ENCODE peak calls at places on chromosomes 16 and 17, in four cellular contexts. One of them, this sample, is unnamed.

GRCh38 chr17:50186661-50187402 is 14.6 kb downstream of the COL1A1 start:
- DNase-seq in brain microvascular endothelial cell: peak; percentile 68
- DNase-seq in endothelial cell of umbilical vein: no peak
- DNase-seq in BJ: no peak
- DNase-seq in this sample: peak; percentile 83

GRCh38 chr17:48002208-48002919 is 31.5 kb downstream of the CDK5RAP3 start:
- DNase-seq in endothelial cell of umbilical vein: peak; percentile 85
- DNase-seq in BJ: peak; percentile 28
- DNase-seq in brain microvascular endothelial cell: peak; percentile 64
- DNase-seq in this sample: peak; percentile 70

GRCh38 chr16:28291651-28292626 is at the start of gene SBK1:
- DNase-seq in brain microvascular endothelial cell: peak; percentile 11
- DNase-seq in BJ: no peak
- DNase-seq in endothelial cell of umbilical vein: peak; percentile 35
- DNase-seq in this sample: peak; percentile 32

GRCh38 chr16:54123766-54124165 is 162.8 kb downstream of the IRX3 start:
- DNase-seq in brain microvascular endothelial cell: no peak
- DNase-seq in endothelial cell of umbilical vein: no peak
- DNase-seq in BJ: no peak
- DNase-seq in this sample: no peak

GRCh38 chr17:35713069-35713728 is 18.2 kb upstream of the RASL10B start:
- DNase-seq in BJ: peak; percentile 78
- DNase-seq in brain microvascular endothelial cell: peak; percentile 82
- DNase-seq in endothelial cell of umbilical vein: peak; percentile 98
- DNase-seq in this sample: peak; percentile 91

GRCh38 chr16:1687427-1688316 is 9.6 kb downstream of the JPT2 start:
- DNase-seq in brain microvascular endothelial cell: no peak
- DNase-seq in endothelial cell of umbilical vein: no peak
- DNase-seq in BJ: no peak
- DNase-seq in this sample: no peak

GRCh38 chr17:4881761-4882555 is 17.4 kb upstream of the C17orf107 start:
- DNase-seq in BJ: no peak
- DNase-seq in endothelial cell of umbilical vein: peak; percentile 52
- DNase-seq in brain microvascular endothelial cell: peak; percentile 14
- DNase-seq in this sample: peak; percentile 32

GRCh38 chr16:27879601-27880247 is 183.8 kb downstream of the GSG1L start:
- DNase-seq in endothelial cell of umbilical vein: no peak
- DNase-seq in BJ: no peak
- DNase-seq in brain microvascular endothelial cell: no peak
- DNase-seq in this sample: no peak

GRCh38 chr17:45666641-45667040 is 117.5 kb upstream of the CRHR1 start:
- DNase-seq in brain microvascular endothelial cell: no peak
- DNase-seq in endothelial cell of umbilical vein: no peak
- DNase-seq in BJ: no peak
- DNase-seq in this sample: no peak

GRCh38 chr16:80300876-80301275 is 239.9 kb upstream of the DYNLRB2 start:
- DNase-seq in brain microvascular endothelial cell: peak; percentile 45
- DNase-seq in BJ: peak; percentile 74
- DNase-seq in endothelial cell of umbilical vein: no peak
- DNase-seq in this sample: peak; percentile 44

GRCh38 chr17:42843358-42843934 is 934 bp upstream of the AOC2 start:
- DNase-seq in endothelial cell of umbilical vein: peak; percentile 69
- DNase-seq in brain microvascular endothelial cell: peak; percentile 39
- DNase-seq in BJ: no peak
- DNase-seq in this sample: peak; percentile 85

GRCh38 chr17:48100591-48101011 is 677 bp downstream of the CBX1 start:
- DNase-seq in brain microvascular endothelial cell: peak; percentile 44
- DNase-seq in endothelial cell of umbilical vein: no peak
- DNase-seq in BJ: no peak
- DNase-seq in this sample: peak; percentile 61

GRCh38 chr16:57800213-57801097 is 1.8 kb downstream of the KIFC3 start:
- DNase-seq in endothelial cell of umbilical vein: peak; percentile 12
- DNase-seq in BJ: no peak
- DNase-seq in brain microvascular endothelial cell: no peak
- DNase-seq in this sample: no peak

GRCh38 chr17:11369570-11369969 is 128.6 kb downstream of the SHISA6 start:
- DNase-seq in endothelial cell of umbilical vein: no peak
- DNase-seq in brain microvascular endothelial cell: no peak
- DNase-seq in BJ: no peak
- DNase-seq in this sample: no peak

GRCh38 chr17:4901648-4902344 is 1.1 kb downstream of the CHRNE start:
- DNase-seq in endothelial cell of umbilical vein: peak; percentile 57
- DNase-seq in BJ: no peak
- DNase-seq in brain microvascular endothelial cell: peak; percentile 22
- DNase-seq in this sample: no peak

GRCh38 chr16:86836503-86837125 is 258.3 kb downstream of the FOXL1 start:
- DNase-seq in endothelial cell of umbilical vein: peak; percentile 93
- DNase-seq in BJ: peak; percentile 90
- DNase-seq in brain microvascular endothelial cell: peak; percentile 89
- DNase-seq in this sample: peak; percentile 93

GRCh38 chr16:10624527-10624926 is 44.1 kb upstream of the EMP2 start:
- DNase-seq in BJ: no peak
- DNase-seq in brain microvascular endothelial cell: no peak
- DNase-seq in endothelial cell of umbilical vein: no peak
- DNase-seq in this sample: no peak

GRCh38 chr17:73203788-73204479 is 11.1 kb downstream of the COG1 start:
- DNase-seq in BJ: no peak
- DNase-seq in brain microvascular endothelial cell: no peak
- DNase-seq in endothelial cell of umbilical vein: peak; percentile 36
- DNase-seq in this sample: no peak

GRCh38 chr16:50634090-50634489 is 47.0 kb downstream of the SNX20 start:
- DNase-seq in endothelial cell of umbilical vein: no peak
- DNase-seq in brain microvascular endothelial cell: no peak
- DNase-seq in BJ: no peak
- DNase-seq in this sample: no peak

GRCh38 chr17:44197107-44197506 is 2.6 kb downstream of the ATXN7L3 start:
- DNase-seq in endothelial cell of umbilical vein: no peak
- DNase-seq in BJ: no peak
- DNase-seq in brain microvascular endothelial cell: no peak
- DNase-seq in this sample: no peak

GRCh38 chr17:50571681-50572080 is 11.2 kb downstream of the CACNA1G start:
- DNase-seq in endothelial cell of umbilical vein: no peak
- DNase-seq in BJ: no peak
- DNase-seq in brain microvascular endothelial cell: no peak
- DNase-seq in this sample: no peak

GRCh38 chr17:48187867-48188608 is 80.5 kb downstream of the SNX11 start:
- DNase-seq in endothelial cell of umbilical vein: no peak
- DNase-seq in brain microvascular endothelial cell: no peak
- DNase-seq in BJ: no peak
- DNase-seq in this sample: no peak

GRCh38 chr17:80123791-80124190 is 22.4 kb downstream of the GAA start:
- DNase-seq in endothelial cell of umbilical vein: no peak
- DNase-seq in brain microvascular endothelial cell: no peak
- DNase-seq in BJ: no peak
- DNase-seq in this sample: peak; percentile 41

GRCh38 chr17:9240659-9241370 is 219.5 kb downstream of the NTN1 start:
- DNase-seq in brain microvascular endothelial cell: peak; percentile 24
- DNase-seq in BJ: peak; percentile 9
- DNase-seq in endothelial cell of umbilical vein: peak; percentile 39
- DNase-seq in this sample: peak; percentile 65

GRCh38 chr17:35449371-35449931 is 885 bp upstream of the SLFN13 start:
- DNase-seq in BJ: no peak
- DNase-seq in endothelial cell of umbilical vein: no peak
- DNase-seq in brain microvascular endothelial cell: no peak
- DNase-seq in this sample: peak; percentile 21

GRCh38 chr16:87924937-87925670 is 11.2 kb downstream of the CA5A start:
- DNase-seq in endothelial cell of umbilical vein: no peak
- DNase-seq in BJ: no peak
- DNase-seq in brain microvascular endothelial cell: no peak
- DNase-seq in this sample: no peak

GRCh38 chr16:1985466-1986150 is 1.6 kb downstream of the GFER start:
- DNase-seq in BJ: no peak
- DNase-seq in brain microvascular endothelial cell: no peak
- DNase-seq in endothelial cell of umbilical vein: no peak
- DNase-seq in this sample: no peak

GRCh38 chr16:4506450-4506849 is 30.3 kb downstream of the HMOX2 start:
- DNase-seq in brain microvascular endothelial cell: peak; percentile 67
- DNase-seq in endothelial cell of umbilical vein: peak; percentile 77
- DNase-seq in BJ: no peak
- DNase-seq in this sample: peak; percentile 89

GRCh38 chr17:83186226-83186625 is 106.8 kb downstream of the METRNL start:
- DNase-seq in BJ: no peak
- DNase-seq in brain microvascular endothelial cell: no peak
- DNase-seq in endothelial cell of umbilical vein: peak; percentile 84
- DNase-seq in this sample: no peak

GRCh38 chr17:350706-351435 is 1.7 kb downstream of the RPH3AL start:
- DNase-seq in endothelial cell of umbilical vein: peak; percentile 95
- DNase-seq in BJ: no peak
- DNase-seq in brain microvascular endothelial cell: no peak
- DNase-seq in this sample: peak; percentile 51

GRCh38 chr16:25106567-25107465 is 4.7 kb upstream of the LCMT1 start:
- DNase-seq in brain microvascular endothelial cell: peak; percentile 85
- DNase-seq in endothelial cell of umbilical vein: peak; percentile 89
- DNase-seq in BJ: no peak
- DNase-seq in this sample: peak; percentile 80

GRCh38 chr16:53372942-53373871 is 61.1 kb upstream of the RBL2 start:
- DNase-seq in endothelial cell of umbilical vein: no peak
- DNase-seq in brain microvascular endothelial cell: no peak
- DNase-seq in BJ: no peak
- DNase-seq in this sample: no peak

GRCh38 chr16:7550096-7550495 is 217.5 kb downstream of the RBFOX1 start:
- DNase-seq in endothelial cell of umbilical vein: no peak
- DNase-seq in BJ: no peak
- DNase-seq in brain microvascular endothelial cell: no peak
- DNase-seq in this sample: no peak

GRCh38 chr16:75599452-75600277 is 23.4 kb downstream of the ADAT1 start:
- DNase-seq in brain microvascular endothelial cell: no peak
- DNase-seq in endothelial cell of umbilical vein: no peak
- DNase-seq in BJ: no peak
- DNase-seq in this sample: peak; percentile 27

GRCh38 chr16:70602831-70603230 is 43.5 kb upstream of the IL34 start:
- DNase-seq in BJ: no peak
- DNase-seq in endothelial cell of umbilical vein: no peak
- DNase-seq in brain microvascular endothelial cell: no peak
- DNase-seq in this sample: no peak
- TF ChIP-seq CTCF in BJ: no peak
- TF ChIP-seq CTCF in endothelial cell of umbilical vein: no peak
- TF ChIP-seq CTCF in brain microvascular endothelial cell: peak; percentile 24
- TF ChIP-seq CTCF in this sample: no peak

DNA sequence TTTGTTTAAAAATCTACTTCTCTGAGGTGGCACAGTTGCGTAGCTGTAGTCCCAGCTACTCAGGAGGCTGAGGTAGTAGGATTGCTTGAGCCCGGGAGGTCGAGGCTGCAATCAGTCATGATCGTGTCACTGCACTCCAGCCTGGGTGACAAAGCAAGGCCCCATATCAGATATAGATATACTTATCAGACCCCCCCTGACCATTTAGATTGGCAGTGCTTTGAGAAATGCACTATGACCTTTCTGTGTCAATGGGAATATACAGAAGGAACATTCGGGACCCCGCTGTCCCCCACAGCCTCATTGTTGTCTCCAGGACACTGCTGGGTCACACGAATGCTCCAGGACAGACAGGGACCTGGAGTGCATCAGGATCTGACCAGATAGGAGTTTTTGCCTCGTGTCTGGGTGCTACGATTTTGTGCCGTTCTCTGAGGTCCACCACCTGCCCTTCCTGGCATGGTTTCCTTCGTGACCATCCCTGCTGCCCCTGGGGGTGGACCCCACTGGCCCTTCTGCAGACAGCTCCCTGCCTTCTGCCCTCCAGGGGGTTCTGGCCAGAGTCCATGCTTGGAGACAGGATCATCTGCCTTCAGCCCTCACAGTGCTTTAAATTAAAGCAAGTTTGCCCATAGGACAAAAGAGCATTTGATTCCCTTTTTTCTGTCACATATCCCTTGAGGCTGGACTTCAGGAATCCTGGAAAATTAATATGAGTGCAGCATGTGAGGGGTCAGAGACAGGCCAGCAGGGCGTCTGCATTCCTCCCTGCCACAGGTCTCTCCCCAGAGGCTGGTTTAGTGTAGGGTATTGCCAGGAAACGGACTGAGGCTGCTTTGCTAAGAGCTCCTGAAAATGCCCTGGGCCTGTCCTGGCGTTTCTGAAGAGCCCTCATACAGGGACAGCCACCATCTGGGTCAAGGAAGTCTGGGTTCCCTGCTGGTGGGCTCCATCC is 19.3 kb downstream of the PLD6 start:
- DNase-seq in endothelial cell of umbilical vein: no peak
- DNase-seq in BJ: no peak
- DNase-seq in brain microvascular endothelial cell: peak; percentile 13
- DNase-seq in this sample: peak; percentile 27
- H3K4me3 ChIP-seq in endothelial cell of umbilical vein: no peak overlapping the region
- H3K4me3 ChIP-seq in BJ: no peak overlapping the region
- H3K4me3 ChIP-seq in brain microvascular endothelial cell: no peak overlapping the region
- H3K4me3 ChIP-seq in this sample: no peak overlapping the region

DNA sequence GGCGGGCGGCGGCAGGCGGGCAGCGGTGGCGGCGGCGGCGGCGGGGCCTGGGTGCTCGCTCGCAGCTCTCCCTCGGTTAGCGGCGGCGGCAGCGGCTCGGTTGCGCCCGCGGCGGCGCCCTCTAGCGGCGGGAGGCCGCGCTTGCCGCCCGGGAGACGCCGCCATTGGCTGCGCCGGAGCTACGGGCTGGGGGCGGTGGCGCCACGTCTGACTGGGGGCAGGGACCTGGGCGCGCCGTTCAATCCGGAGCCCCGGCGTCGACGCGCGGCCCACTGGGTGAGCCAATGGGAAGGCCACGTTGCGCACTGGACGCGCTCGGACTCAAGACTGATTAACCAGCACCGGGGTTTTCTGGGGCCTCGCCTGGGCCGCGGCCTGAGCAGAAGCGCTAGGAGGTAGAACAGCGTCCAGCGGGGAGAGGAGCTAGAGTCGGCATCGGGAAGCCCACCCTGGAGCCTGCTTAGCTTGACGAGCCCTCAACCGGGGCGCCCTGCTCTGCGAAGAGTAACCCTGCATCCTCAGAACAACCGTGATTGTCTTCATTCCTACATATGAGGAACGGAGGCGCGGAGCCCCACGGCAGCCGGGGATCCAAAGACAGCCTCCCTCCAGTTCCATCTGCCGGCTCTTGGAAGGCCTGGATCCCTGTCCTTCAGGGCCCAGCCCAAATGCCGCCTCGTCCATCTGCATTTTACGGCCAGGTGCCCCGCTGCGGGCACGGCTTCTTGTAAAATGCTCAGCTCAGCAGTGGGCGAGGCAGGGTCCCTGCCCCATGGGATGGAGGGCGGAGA is at the start of gene ZC3H7A:
- DNase-seq in endothelial cell of umbilical vein: peak; percentile 98
- DNase-seq in brain microvascular endothelial cell: peak; percentile 94
- DNase-seq in BJ: peak; percentile 75
- DNase-seq in this sample: peak; percentile 96
- TF ChIP-seq CTCF in endothelial cell of umbilical vein: peak; percentile 88
- TF ChIP-seq CTCF in brain microvascular endothelial cell: no peak
- TF ChIP-seq CTCF in BJ: peak; percentile 17
- TF ChIP-seq CTCF in this sample: peak; percentile 29

DNA sequence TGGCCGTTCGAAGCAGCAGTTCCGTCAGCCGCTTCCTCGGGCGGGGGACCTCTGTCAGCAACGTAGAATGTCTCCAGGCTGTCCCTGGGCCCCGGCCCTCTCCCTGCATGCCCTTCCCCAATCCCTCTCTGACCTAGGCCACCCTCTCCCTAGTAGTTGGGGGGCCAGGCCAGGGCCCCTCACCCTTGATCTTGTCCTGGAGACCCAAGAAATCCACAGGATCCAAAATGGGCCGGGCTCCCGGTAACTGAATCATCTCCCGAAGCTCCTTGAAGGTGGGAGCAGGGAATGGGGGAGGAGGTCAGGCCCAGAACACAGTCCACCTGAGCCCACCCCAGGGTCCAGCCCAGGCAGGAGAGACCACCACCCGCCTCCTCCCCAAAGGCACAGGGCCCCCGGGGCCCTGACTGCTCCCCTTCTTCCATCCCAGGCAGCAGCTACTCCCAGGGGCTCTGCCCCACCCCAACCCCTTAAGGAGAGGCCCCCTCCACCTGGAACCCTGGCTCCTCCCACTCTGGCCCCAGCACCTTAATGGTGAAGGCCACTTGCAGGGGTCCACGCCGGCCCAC is 4.7 kb upstream of the GRIN2C start:
- DNase-seq in brain microvascular endothelial cell: no peak
- DNase-seq in BJ: no peak
- DNase-seq in endothelial cell of umbilical vein: no peak
- DNase-seq in this sample: no peak
- H3K4me3 ChIP-seq in brain microvascular endothelial cell: no peak overlapping the region
- H3K4me3 ChIP-seq in BJ: no peak overlapping the region
- H3K4me3 ChIP-seq in endothelial cell of umbilical vein: no peak overlapping the region
- H3K4me3 ChIP-seq in this sample: no peak overlapping the region

This sample was measured in fibroblast of the aortic adventitia.